ENCODE peak calls at places on chromosomes 12 and 14, in seven cellular contexts. Y is DMS79; P is Caco-2; Q is body of pancreas; L is T-cell; U is AG04450; E is activated CD4-positive, CD25-positive, alpha-beta regulatory T cell. F is an unnamed sample.
A peak's percentile ranks its signal among the peaks of the same experiment; 100 is the strongest.

GRCh38 chr14:103889313-103890051 is 38.8 kb upstream of the TDRD9 start:
- DNase-seq in Y (no peak), L (no peak), E (no peak), U (no peak), P (no peak), Q (peak; percentile 45), F (no peak)

GRCh38 chr12:105419606-105420005 is 89.1 kb downstream of the C12orf75 start:
- DNase-seq in U (no peak), P (no peak), L (no peak), Y (no peak), Q (no peak), E (no peak), F (no peak)

GRCh38 chr14:93044601-93045000 is 71.1 kb downstream of the ITPK1 start:
- DNase-seq in E (no peak), Y (no peak), L (no peak), Q (no peak), U (no peak), P (no peak), F (no peak)

GRCh38 chr14:55814064-55814463 is 234.1 kb downstream of the KTN1 start:
- DNase-seq in P (no peak), U (no peak), Y (no peak), Q (no peak), E (no peak), L (no peak), F (no peak)

GRCh38 chr14:64952598-64953309 is 10.2 kb upstream of the GPX2 start:
- DNase-seq in Q (no peak), L (no peak), E (no peak), U (no peak), P (no peak), Y (no peak), F (peak; percentile 17)

GRCh38 chr12:22271036-22271435 is 63.5 kb downstream of the ST8SIA1 start:
- DNase-seq in P (no peak), U (peak; percentile 64), Q (no peak), E (no peak), Y (no peak), L (no peak), F (no peak)

GRCh38 chr14:69658664-69659261 is 47.4 kb downstream of the SUSD6 start:
- DNase-seq in Y (no peak), U (no peak), L (no peak), P (no peak), Q (no peak), E (no peak), F (no peak)

GRCh38 chr14:64478634-64479250 is 13.4 kb downstream of the AKAP5 start:
- DNase-seq in U (no peak), Q (no peak), Y (no peak), P (no peak), L (no peak), E (no peak), F (no peak)

GRCh38 chr12:120361506-120362208 is 7.3 kb downstream of the MSI1 start:
- DNase-seq in Y (peak; percentile 90), P (no peak), L (no peak), U (peak; percentile 21), Q (peak; percentile 36), E (no peak), F (no peak)

GRCh38 chr12:19885092-19885813 is 446.0 kb downstream of the AEBP2 start:
- DNase-seq in Q (no peak), E (no peak), P (no peak), L (no peak), U (no peak), Y (no peak), F (no peak)

GRCh38 chr12:12503384-12504078 is 59.1 kb downstream of the DUSP16 start:
- DNase-seq in P (peak; percentile 31), L (peak; percentile 21), Q (no peak), U (no peak), E (no peak), Y (no peak), F (no peak)

GRCh38 chr14:50040401-50040775 is 76.0 kb downstream of the VCPKMT start:
- DNase-seq in Q (no peak), L (peak; percentile 14), E (no peak), P (peak; percentile 9), Y (no peak), U (peak; percentile 47), F (no peak)

GRCh38 chr12:129530517-129530916 is 373.3 kb downstream of the TMEM132D start:
- DNase-seq in L (no peak), Q (no peak), E (no peak), P (no peak), U (no peak), Y (no peak), F (no peak)

GRCh38 chr12:7351177-7351576 is 47.3 kb downstream of the ACSM4 start:
- DNase-seq in P (no peak), E (no peak), U (no peak), Q (no peak), Y (no peak), L (no peak), F (no peak)

GRCh38 chr14:63454863-63455622 is 88.1 kb downstream of the PPP2R5E start:
- DNase-seq in U (no peak), E (no peak), Y (peak; percentile 62), L (no peak), P (no peak), Q (peak; percentile 19), F (no peak)

GRCh38 chr14:38866461-38866860 is 236.6 kb downstream of the SEC23A start:
- DNase-seq in P (no peak), L (no peak), Q (no peak), Y (peak; percentile 64), U (no peak), E (no peak), F (no peak)

GRCh38 chr12:130872179-130873096 is 572 bp downstream of the RAN start:
- DNase-seq in P (peak; percentile 60), Y (no peak), Q (peak; percentile 34), U (no peak), L (peak; percentile 28), E (peak; percentile 28), F (no peak)

F was measured in tibial artery.